ENCODE peak calls at places on chromosomes 1 and 21, in four cellular contexts. J, R, K and G are unnamed samples.

GRCh38 chr1:31232689-31233088 is 7.0 kb downstream of the NKAIN1 start:
- DNase-seq in J (no peak), R (no peak), K (no peak), G (no peak)

GRCh38 chr1:239386453-239387303 is at the start of gene CHRM3:
- DNase-seq in K (no peak), R (peak), J (peak), G (no peak)

GRCh38 chr1:191585095-191585494 is 573.2 kb upstream of the RGS18 start:
- DNase-seq in R (no peak), J (no peak), K (no peak), G (no peak)

GRCh38 chr21:44712203-44713028 is 1.0 kb upstream of the TSPEAR start:
- DNase-seq in J (peak), R (peak), K (no peak), G (no peak)

GRCh38 chr1:17599301-17600300 is 60.1 kb downstream of the ARHGEF10L start:
- DNase-seq in K (no peak), R (no peak), J (no peak), G (no peak)

GRCh38 chr1:192974701-192975100 is 84.5 kb downstream of the UCHL5 start:
- DNase-seq in K (no peak), J (no peak), R (no peak), G (no peak)

GRCh38 chr21:15000076-15000475 is 64.7 kb downstream of the NRIP1 start:
- DNase-seq in R (no peak), J (no peak), K (no peak), G (no peak)

GRCh38 chr1:55654750-55655149 is 439.6 kb upstream of the USP24 start:
- DNase-seq in K (no peak), J (no peak), R (no peak), G (no peak)

GRCh38 chr1:93847811-93848288 is 31.2 kb downstream of the DNTTIP2 start:
- DNase-seq in J (peak), K (peak), R (peak), G (no peak)

GRCh38 chr1:32886012-32886827 is at the start of gene HPCA:
- DNase-seq in K (peak), R (peak), J (no peak), G (no peak)

GRCh38 chr1:115325876-115326275 is 12.2 kb downstream of the NGF start:
- DNase-seq in R (no peak), K (no peak), J (no peak), G (no peak)

GRCh38 chr1:77036560-77036959 is 169.3 kb downstream of the ST6GALNAC5 start:
- DNase-seq in R (no peak), K (no peak), J (no peak), G (no peak)

GRCh38 chr1:11784993-11785769 is 20.6 kb downstream of the MTHFR start:
- DNase-seq in J (no peak), K (peak), R (peak), G (no peak)

GRCh38 chr1:171814692-171815091 is 26.6 kb upstream of the DNM3 start:
- DNase-seq in K (no peak), R (no peak), J (no peak), G (no peak)

GRCh38 chr1:185444651-185445050 is 127.6 kb upstream of the IVNS1ABP start:
- DNase-seq in R (peak), J (no peak), K (no peak), G (no peak)

GRCh38 chr1:168755800-168756418 is 26.9 kb upstream of the DPT start:
- DNase-seq in K (no peak), J (no peak), R (no peak), G (no peak)

GRCh38 chr1:111735858-111736544 is 3.2 kb downstream of the INKA2 start:
- DNase-seq in J (no peak), K (no peak), R (peak), G (peak)

GRCh38 chr1:39960461-39960958 is 5.6 kb downstream of the MFSD2A start:
- DNase-seq in R (no peak), J (no peak), K (peak), G (no peak)

GRCh38 chr1:59008599-59009347 is 224.9 kb upstream of the JUN start:
- DNase-seq in R (no peak), J (peak), K (no peak), G (no peak)

GRCh38 chr1:85584923-85585322 is 4.4 kb downstream of the CCN1 start:
- DNase-seq in K (no peak), J (no peak), R (no peak), G (no peak)

GRCh38 chr1:204437796-204438570 is 26.4 kb upstream of the PPP1R15B start:
- DNase-seq in R (no peak), K (no peak), J (no peak), G (no peak)

GRCh38 chr1:107664882-107665871 is 299.8 kb downstream of the VAV3 start:
- DNase-seq in J (no peak), R (no peak), K (no peak), G (no peak)

GRCh38 chr1:43936470-43937151 is 3.0 kb downstream of the ARTN start:
- DNase-seq in K (no peak), R (peak), J (no peak), G (no peak)

GRCh38 chr1:19272064-19272463 is 16.5 kb downstream of the AKR7A3 start:
- DNase-seq in J (no peak), K (no peak), R (no peak), G (no peak)

GRCh38 chr21:41762236-41762635 is 4.6 kb downstream of the RIPK4 start:
- DNase-seq in R (peak), K (no peak), J (no peak), G (no peak)

GRCh38 chr1:83497563-83497962 is 501.4 kb downstream of the TTLL7 start:
- DNase-seq in K (no peak), J (no peak), R (peak), G (no peak)

GRCh38 chr1:151277249-151277648 is 4.8 kb upstream of the ZNF687 start:
- DNase-seq in K (no peak), J (no peak), R (no peak), G (no peak)

GRCh38 chr1:73593379-73593778 is 604.6 kb downstream of the LRRIQ3 start:
- DNase-seq in R (no peak), J (no peak), K (no peak), G (no peak)

DNA sequence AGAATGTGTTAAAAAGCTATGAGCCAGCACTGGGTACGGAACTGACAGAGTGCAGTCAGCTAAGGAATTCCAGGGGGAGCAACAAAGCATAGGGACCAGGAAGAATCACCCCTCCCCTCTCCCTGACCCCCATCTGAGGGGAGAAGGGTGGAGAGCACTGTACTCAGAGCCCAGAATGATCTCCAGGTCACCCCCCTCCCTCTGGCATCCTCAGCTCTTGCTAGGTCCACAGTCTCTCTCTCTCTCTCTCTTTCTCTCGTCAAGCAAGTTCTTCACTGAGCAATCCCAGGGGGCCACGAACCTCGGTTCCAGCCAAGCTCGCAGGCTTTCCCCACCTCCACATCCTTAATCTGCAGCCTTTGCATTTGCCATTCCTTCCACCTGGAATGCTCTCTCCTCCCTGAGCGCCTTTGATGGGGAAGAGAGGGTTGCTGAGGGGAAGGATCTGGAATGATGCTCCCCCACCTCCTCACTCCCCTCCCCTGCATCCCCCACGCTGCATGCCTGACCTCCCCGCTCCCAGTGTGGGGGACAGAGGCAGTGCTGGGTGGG is 6.7 kb upstream of the WASF2 start:
- DNase-seq in J (no peak), R (peak), K (no peak), G (no peak)
- TF ChIP-seq CTCF in J (no peak), R (peak), K (no peak), G (no peak)

GRCh38 chr1:200535605-200536004 is 84.9 kb downstream of the KIF14 start:
- DNase-seq in J (no peak), R (peak), K (peak), G (no peak)
- TF ChIP-seq CTCF in J (no peak), R (peak), K (no peak), G (no peak)

GRCh38 chr1:201475121-201475520 is 6.1 kb upstream of the PHLDA3 start:
- DNase-seq in J (no peak), R (no peak), K (no peak), G (no peak)

GRCh38 chr1:201470581-201470980 is 1.6 kb upstream of the PHLDA3 start:
- DNase-seq in R (no peak), J (no peak), K (no peak), G (no peak)

GRCh38 chr1:201475915-201476669 is 7.1 kb upstream of the PHLDA3 start:
- DNase-seq in J (no peak), R (no peak), K (no peak), G (no peak)

GRCh38 chr1:201471772-201472171 is 2.8 kb upstream of the PHLDA3 start:
- DNase-seq in R (no peak), J (no peak), K (no peak), G (no peak)

GRCh38 chr1:201473296-201473695 is 4.3 kb upstream of the PHLDA3 start:
- DNase-seq in J (no peak), K (no peak), R (no peak), G (no peak)
- TF ChIP-seq CTCF in J (no peak), K (no peak), R (no peak), G (no peak)

GRCh38 chr1:152481869-152482664 is 28.5 kb upstream of the LCE5A start:
- DNase-seq in K (no peak), J (no peak), R (no peak), G (no peak)

GRCh38 chr1:152487871-152488270 is 22.7 kb upstream of the LCE5A start:
- DNase-seq in J (no peak), K (no peak), R (no peak), G (no peak)

DNA sequence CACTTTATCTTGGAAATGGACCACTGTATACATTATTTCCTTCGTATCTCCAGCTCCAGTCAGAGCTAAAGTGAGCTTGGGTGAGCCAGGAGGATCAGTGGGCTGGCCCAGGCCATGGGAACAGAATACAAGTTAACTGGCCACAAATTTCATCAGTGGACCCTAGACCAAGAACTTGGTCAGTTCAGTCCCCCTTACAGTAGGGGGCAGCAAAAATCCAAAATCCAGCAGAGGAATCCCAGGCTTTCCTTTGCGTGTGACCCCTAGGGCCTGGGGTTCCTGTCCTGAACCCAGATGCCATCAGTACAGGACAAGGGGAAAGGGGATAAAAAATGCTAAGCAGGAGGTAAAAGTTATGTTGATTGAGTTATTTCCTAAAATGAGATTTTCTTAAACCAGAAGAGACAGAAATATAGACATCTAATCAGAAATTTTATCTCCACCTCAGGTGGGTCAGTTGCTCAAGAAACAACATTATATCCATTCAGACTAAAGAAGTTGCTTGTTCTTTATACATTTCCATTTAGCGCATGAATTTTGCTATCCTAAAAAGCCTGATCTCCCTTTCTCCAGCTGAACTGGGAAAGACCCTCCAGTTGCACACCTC is 24.1 kb upstream of the LCE5A start:
- DNase-seq in J (no peak), R (no peak), K (no peak), G (no peak)
- TF ChIP-seq CTCF in J (no peak), R (no peak), K (peak), G (no peak)